ENCODE peak calls at places on chromosome 21, in ten cellular contexts. S is heart right ventricle, D is thoracic aorta, U is PC-9, I is lower lobe of right lung, C is AG09309, Z is IMR-90, J is neural progenitor cell, R is OCI-LY7, W is fibroblast of mammary gland. K is an unnamed sample.

GRCh38 chr21:35204850-35205564 is 155.9 kb upstream of the RUNX1 start:
- DNase-seq in S (peak; percentile 67), D (peak; percentile 21), U (no peak), I (peak; percentile 71), C (no peak), Z (peak; percentile 98), J (no peak), R (peak; percentile 54), W (peak; percentile 95), K (no peak)

GRCh38 chr21:29571949-29572348 is 273.2 kb downstream of the BACH1 start:
- DNase-seq in S (no peak), D (no peak), U (no peak), I (no peak), C (no peak), Z (no peak), J (no peak), R (no peak), W (no peak), K (no peak)

GRCh38 chr21:34336245-34336644 is 27.6 kb upstream of the KCNE2 start:
- DNase-seq in S (no peak), D (no peak), U (no peak), I (no peak), C (no peak), Z (no peak), J (no peak), R (no peak), W (no peak), K (no peak)

GRCh38 chr21:25999935-26000582 is 170.5 kb downstream of the APP start:
- DNase-seq in S (no peak), D (no peak), U (no peak), I (no peak), C (no peak), Z (no peak), J (peak; percentile 55), R (no peak), W (no peak), K (no peak)

GRCh38 chr21:33660406-33660805 is 18.1 kb downstream of the ITSN1 start:
- DNase-seq in S (no peak), D (no peak), U (no peak), I (no peak), C (no peak), Z (no peak), J (no peak), R (no peak), W (no peak), K (peak; percentile 49)

GRCh38 chr21:31117046-31117916 is 79.0 kb upstream of the KRTAP19-8 start:
- DNase-seq in S (no peak), D (no peak), U (peak; percentile 28), I (no peak), C (peak; percentile 28), Z (peak; percentile 86), J (no peak), R (no peak), W (peak; percentile 86), K (peak; percentile 53)

GRCh38 chr21:43825936-43826622 is 36.7 kb downstream of the RRP1 start:
- DNase-seq in S (no peak), D (no peak), U (peak; percentile 22), I (peak; percentile 57), C (no peak), Z (no peak), J (peak; percentile 43), R (no peak), W (no peak), K (no peak)

GRCh38 chr21:44531606-44532128 is 8.3 kb downstream of the KRTAP10-1 start:
- DNase-seq in S (no peak), D (no peak), U (no peak), I (peak; percentile 38), C (no peak), Z (no peak), J (no peak), R (no peak), W (no peak), K (no peak)

GRCh38 chr21:32456497-32456918 is 44.0 kb downstream of the EVA1C start:
- DNase-seq in S (no peak), D (no peak), U (no peak), I (no peak), C (no peak), Z (peak; percentile 84), J (no peak), R (no peak), W (peak; percentile 87), K (no peak)

GRCh38 chr21:43884012-43884860 is 19.2 kb downstream of the AGPAT3 start:
- DNase-seq in S (no peak), D (no peak), U (peak; percentile 82), I (no peak), C (no peak), Z (no peak), J (peak; percentile 65), R (no peak), W (no peak), K (no peak)

GRCh38 chr21:34690041-34690792 is 21.4 kb downstream of the CLIC6 start:
- DNase-seq in S (no peak), D (no peak), U (peak; percentile 56), I (no peak), C (no peak), Z (no peak), J (no peak), R (no peak), W (no peak), K (no peak)

GRCh38 chr21:26226724-26227123 is 56.2 kb upstream of the APP start:
- DNase-seq in S (no peak), D (no peak), U (no peak), I (no peak), C (no peak), Z (no peak), J (no peak), R (no peak), W (no peak), K (no peak)

GRCh38 chr21:45589686-45590245 is 47.5 kb upstream of the SLC19A1 start:
- DNase-seq in S (no peak), D (no peak), U (no peak), I (peak; percentile 19), C (no peak), Z (no peak), J (no peak), R (no peak), W (no peak), K (no peak)
- H3K4me3 ChIP-seq in S (peak overlapping the region; percentile 49), D (peak overlapping the region; percentile 69), U (no peak overlapping the region), I (peak overlapping the region; percentile 55), C (no peak overlapping the region), Z (peak overlapping the region; percentile 44), J (peak overlapping the region; percentile 57), R (no peak overlapping the region), W (peak overlapping the region; percentile 37), K (peak overlapping the region; percentile 41)

GRCh38 chr21:41378849-41379248 is 17.0 kb downstream of the MX2 start:
- DNase-seq in S (no peak), D (no peak), U (no peak), I (no peak), C (no peak), Z (no peak), J (no peak), R (no peak), W (no peak), K (no peak)
- TF ChIP-seq CTCF in S (no peak), D (no peak), U (no peak), I (no peak), C (peak; percentile 4), Z (no peak), J (peak; percentile 23), R (no peak), W (no peak), K (no peak)

GRCh38 chr21:40770435-40771055 is 76.4 kb downstream of the DSCAM start:
- DNase-seq in S (no peak), D (no peak), U (no peak), I (no peak), C (no peak), Z (no peak), J (no peak), R (no peak), W (no peak), K (no peak)
- H3K4me3 ChIP-seq in S (no peak overlapping the region), D (no peak overlapping the region), U (no peak overlapping the region), I (no peak overlapping the region), C (no peak overlapping the region), Z (no peak overlapping the region), J (no peak overlapping the region), R (no peak overlapping the region), W (no peak overlapping the region), K (no peak overlapping the region)

GRCh38 chr21:16460936-16461335 is 731.2 kb downstream of the USP25 start:
- DNase-seq in S (no peak), D (no peak), U (no peak), I (no peak), C (no peak), Z (no peak), J (no peak), R (no peak), W (no peak), K (no peak)
- TF ChIP-seq CTCF in S (no peak), D (no peak), U (no peak), I (no peak), C (no peak), Z (no peak), J (peak; percentile 29), R (peak; percentile 19), W (no peak), K (no peak)

DNA sequence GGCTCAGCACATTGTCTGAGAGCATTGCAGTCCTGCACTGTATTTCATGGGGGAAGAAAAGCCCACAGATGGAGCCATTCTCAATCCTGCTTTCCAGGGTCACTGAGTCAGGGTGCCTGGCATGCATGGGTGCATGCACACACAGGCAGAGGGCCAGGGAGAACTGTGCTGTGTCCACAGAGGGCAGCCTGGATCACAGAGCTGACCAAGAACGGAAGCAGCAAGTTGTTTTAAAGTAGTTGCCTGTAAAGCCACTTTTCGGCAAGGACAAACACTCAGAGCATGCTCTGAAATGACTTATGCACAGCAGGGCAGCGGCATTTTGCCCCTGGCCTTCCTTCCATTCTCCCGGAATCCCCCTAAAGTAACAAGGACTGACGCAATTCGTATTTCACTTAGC is 3.6 kb downstream of the ERG start:
- DNase-seq in S (no peak), D (no peak), U (no peak), I (no peak), C (no peak), Z (no peak), J (no peak), R (no peak), W (no peak), K (no peak)
- H3K4me3 ChIP-seq in S (peak overlapping the region; percentile 40), D (peak overlapping the region; percentile 18), U (no peak overlapping the region), I (peak overlapping the region; percentile 54), C (no peak overlapping the region), Z (no peak overlapping the region), J (no peak overlapping the region), R (no peak overlapping the region), W (no peak overlapping the region), K (no peak overlapping the region)

GRCh38 chr21:37619464-37619974 is 252.9 kb downstream of the DYRK1A start:
- DNase-seq in S (peak; percentile 17), D (no peak), U (no peak), I (no peak), C (no peak), Z (no peak), J (no peak), R (no peak), W (no peak), K (no peak)
- TF ChIP-seq CTCF in S (peak; percentile 22), D (no peak), U (no peak), I (no peak), C (no peak), Z (no peak), J (no peak), R (no peak), W (no peak), K (no peak)

DNA sequence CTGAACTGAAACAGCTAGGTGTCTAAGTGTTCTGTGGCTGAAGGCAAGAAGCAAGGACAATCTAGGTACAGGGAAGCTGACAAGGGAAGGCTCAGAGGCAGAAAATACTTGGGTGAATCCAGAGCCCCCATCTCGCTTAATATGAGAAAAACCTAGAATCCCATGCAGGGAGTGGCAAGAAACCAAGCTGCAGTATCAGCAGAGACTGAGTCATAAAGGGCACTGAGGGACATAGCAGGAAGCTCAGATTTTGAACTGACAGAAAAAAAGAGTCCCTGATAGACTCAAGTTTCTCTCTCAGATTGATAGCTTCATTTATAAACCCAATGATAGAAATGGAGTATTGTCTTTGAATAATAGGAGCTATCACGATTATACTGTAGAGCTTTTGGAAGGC is 77.3 kb upstream of the KCNJ15 start:
- DNase-seq in S (no peak), D (no peak), U (no peak), I (no peak), C (no peak), Z (peak; percentile 16), J (no peak), R (no peak), W (peak; percentile 36), K (no peak)
- H3K4me3 ChIP-seq in S (no peak overlapping the region), D (no peak overlapping the region), U (no peak overlapping the region), I (no peak overlapping the region), C (no peak overlapping the region), Z (no peak overlapping the region), J (no peak overlapping the region), R (no peak overlapping the region), W (no peak overlapping the region), K (no peak overlapping the region)